ENCODE peak calls at places on chromosomes 7 and 10, in four cellular contexts. One of them, this sample, is unnamed.

GRCh38 chr10:28984431-28984830 is 304.4 kb upstream of the LYZL1 start:
- DNase-seq in type B pancreatic cell: no peak
- DNase-seq in fibroblast of the aortic adventitia: peak; percentile 87
- DNase-seq in H9: no peak
- DNase-seq in this sample: no peak

GRCh38 chr10:118501637-118502440 is 93.6 kb downstream of the PRLHR start:
- DNase-seq in type B pancreatic cell: no peak
- DNase-seq in H9: no peak
- DNase-seq in fibroblast of the aortic adventitia: peak; percentile 94
- DNase-seq in this sample: no peak

GRCh38 chr10:78924319-78925003 is 144.3 kb upstream of the ZMIZ1 start:
- DNase-seq in fibroblast of the aortic adventitia: no peak
- DNase-seq in type B pancreatic cell: no peak
- DNase-seq in H9: no peak
- DNase-seq in this sample: no peak

GRCh38 chr7:618539-619355 is 99.1 kb upstream of the PDGFA start:
- DNase-seq in type B pancreatic cell: no peak
- DNase-seq in H9: no peak
- DNase-seq in fibroblast of the aortic adventitia: no peak
- DNase-seq in this sample: peak; percentile 37

GRCh38 chr7:5792792-5793191 is 11.3 kb upstream of the RNF216 start:
- DNase-seq in type B pancreatic cell: no peak
- DNase-seq in fibroblast of the aortic adventitia: no peak
- DNase-seq in H9: no peak
- DNase-seq in this sample: no peak

GRCh38 chr7:155738652-155739537 is 73.4 kb downstream of the SHH start:
- DNase-seq in fibroblast of the aortic adventitia: peak; percentile 86
- DNase-seq in type B pancreatic cell: no peak
- DNase-seq in H9: peak; percentile 57
- DNase-seq in this sample: peak; percentile 49

GRCh38 chr10:85645097-85645496 is 721.5 kb downstream of the GRID1 start:
- DNase-seq in fibroblast of the aortic adventitia: no peak
- DNase-seq in type B pancreatic cell: no peak
- DNase-seq in H9: no peak
- DNase-seq in this sample: no peak

GRCh38 chr7:28956608-28957063 is 1.5 kb downstream of the TRIL start:
- DNase-seq in H9: peak; percentile 91
- DNase-seq in type B pancreatic cell: peak; percentile 81
- DNase-seq in fibroblast of the aortic adventitia: peak; percentile 18
- DNase-seq in this sample: peak; percentile 78

GRCh38 chr7:73921623-73922528 is 60.9 kb downstream of the TMEM270 start:
- DNase-seq in type B pancreatic cell: peak; percentile 62
- DNase-seq in H9: no peak
- DNase-seq in fibroblast of the aortic adventitia: no peak
- DNase-seq in this sample: no peak

GRCh38 chr10:49634053-49634660 is 20.3 kb downstream of the CHAT start:
- DNase-seq in type B pancreatic cell: no peak
- DNase-seq in fibroblast of the aortic adventitia: no peak
- DNase-seq in H9: no peak
- DNase-seq in this sample: no peak

GRCh38 chr7:128163473-128163872 is 77.6 kb upstream of the LEP start:
- DNase-seq in type B pancreatic cell: no peak
- DNase-seq in fibroblast of the aortic adventitia: no peak
- DNase-seq in H9: peak; percentile 7
- DNase-seq in this sample: no peak

GRCh38 chr7:72753781-72754180 is 74.2 kb downstream of the TYW1B start:
- DNase-seq in fibroblast of the aortic adventitia: no peak
- DNase-seq in H9: no peak
- DNase-seq in type B pancreatic cell: no peak
- DNase-seq in this sample: no peak

GRCh38 chr7:105352018-105352612 is 36.6 kb downstream of the SRPK2 start:
- DNase-seq in fibroblast of the aortic adventitia: peak; percentile 99
- DNase-seq in type B pancreatic cell: no peak
- DNase-seq in H9: no peak
- DNase-seq in this sample: peak; percentile 60

GRCh38 chr10:120336910-120337540 is 120.0 kb upstream of the PLPP4 start:
- DNase-seq in fibroblast of the aortic adventitia: peak; percentile 42
- DNase-seq in type B pancreatic cell: no peak
- DNase-seq in H9: peak; percentile 67
- DNase-seq in this sample: peak; percentile 23

GRCh38 chr10:31061941-31062340 is 30.3 kb upstream of the ZNF438 start:
- DNase-seq in fibroblast of the aortic adventitia: no peak
- DNase-seq in type B pancreatic cell: no peak
- DNase-seq in H9: no peak
- DNase-seq in this sample: no peak

GRCh38 chr7:37642028-37642540 is 41.5 kb upstream of the GPR141 start:
- DNase-seq in fibroblast of the aortic adventitia: no peak
- DNase-seq in type B pancreatic cell: no peak
- DNase-seq in H9: peak; percentile 41
- DNase-seq in this sample: no peak

GRCh38 chr7:20280475-20281351 is 50.0 kb upstream of the ITGB8 start:
- DNase-seq in type B pancreatic cell: no peak
- DNase-seq in H9: no peak
- DNase-seq in fibroblast of the aortic adventitia: peak; percentile 91
- DNase-seq in this sample: no peak

GRCh38 chr10:96643920-96644319 is 57.1 kb upstream of the TM9SF3 start:
- DNase-seq in H9: no peak
- DNase-seq in fibroblast of the aortic adventitia: no peak
- DNase-seq in type B pancreatic cell: no peak
- DNase-seq in this sample: no peak

GRCh38 chr7:83648464-83649241 is at the start of gene SEMA3E:
- DNase-seq in H9: peak; percentile 65
- DNase-seq in type B pancreatic cell: no peak
- DNase-seq in fibroblast of the aortic adventitia: peak; percentile 16
- DNase-seq in this sample: no peak

GRCh38 chr10:113958631-113959382 is 84.9 kb upstream of the ADRB1 start:
- DNase-seq in fibroblast of the aortic adventitia: peak; percentile 81
- DNase-seq in type B pancreatic cell: no peak
- DNase-seq in H9: no peak
- DNase-seq in this sample: peak; percentile 25

GRCh38 chr10:113950268-113950667 is 93.4 kb upstream of the ADRB1 start:
- DNase-seq in type B pancreatic cell: no peak
- DNase-seq in H9: no peak
- DNase-seq in fibroblast of the aortic adventitia: no peak
- DNase-seq in this sample: no peak

GRCh38 chr10:113959383-113959760 is 84.3 kb upstream of the ADRB1 start:
- DNase-seq in H9: no peak
- DNase-seq in type B pancreatic cell: no peak
- DNase-seq in fibroblast of the aortic adventitia: no peak
- DNase-seq in this sample: peak; percentile 48

GRCh38 chr10:113957013-113957412 is 86.7 kb upstream of the ADRB1 start:
- DNase-seq in fibroblast of the aortic adventitia: peak; percentile 81
- DNase-seq in H9: no peak
- DNase-seq in type B pancreatic cell: no peak
- DNase-seq in this sample: no peak

GRCh38 chr10:113953505-113954272 is 90.0 kb upstream of the ADRB1 start:
- DNase-seq in fibroblast of the aortic adventitia: no peak
- DNase-seq in type B pancreatic cell: no peak
- DNase-seq in H9: no peak
- DNase-seq in this sample: no peak
- TF ChIP-seq CTCF in fibroblast of the aortic adventitia: peak; percentile 18
- TF ChIP-seq CTCF in type B pancreatic cell: peak; percentile 60
- TF ChIP-seq CTCF in H9: peak; percentile 60
- TF ChIP-seq CTCF in this sample: peak; percentile 25

DNA sequence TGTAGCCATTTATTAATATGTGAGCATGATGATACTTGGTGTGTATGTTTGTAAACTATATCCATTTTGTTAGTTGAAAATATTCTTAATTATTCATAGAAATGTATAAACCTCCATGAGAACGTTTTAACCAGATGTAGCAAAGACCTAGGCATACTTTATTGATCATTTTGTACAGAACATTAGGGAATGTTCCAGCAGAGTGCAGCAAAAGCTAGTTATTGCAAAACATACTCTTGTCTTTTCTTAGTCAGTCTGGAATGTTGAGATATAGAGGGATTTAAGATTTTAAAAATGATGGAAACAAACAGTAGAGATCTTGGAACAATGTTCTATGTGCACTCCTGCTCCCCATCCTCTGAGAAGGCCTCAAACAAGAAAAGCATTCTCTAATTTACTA is 292.0 kb downstream of the BBS9 start:
- DNase-seq in type B pancreatic cell: no peak
- DNase-seq in fibroblast of the aortic adventitia: peak; percentile 59
- DNase-seq in H9: no peak
- DNase-seq in this sample: no peak
- TF ChIP-seq CTCF in type B pancreatic cell: no peak
- TF ChIP-seq CTCF in fibroblast of the aortic adventitia: peak; percentile 15
- TF ChIP-seq CTCF in H9: no peak
- TF ChIP-seq CTCF in this sample: no peak

DNA sequence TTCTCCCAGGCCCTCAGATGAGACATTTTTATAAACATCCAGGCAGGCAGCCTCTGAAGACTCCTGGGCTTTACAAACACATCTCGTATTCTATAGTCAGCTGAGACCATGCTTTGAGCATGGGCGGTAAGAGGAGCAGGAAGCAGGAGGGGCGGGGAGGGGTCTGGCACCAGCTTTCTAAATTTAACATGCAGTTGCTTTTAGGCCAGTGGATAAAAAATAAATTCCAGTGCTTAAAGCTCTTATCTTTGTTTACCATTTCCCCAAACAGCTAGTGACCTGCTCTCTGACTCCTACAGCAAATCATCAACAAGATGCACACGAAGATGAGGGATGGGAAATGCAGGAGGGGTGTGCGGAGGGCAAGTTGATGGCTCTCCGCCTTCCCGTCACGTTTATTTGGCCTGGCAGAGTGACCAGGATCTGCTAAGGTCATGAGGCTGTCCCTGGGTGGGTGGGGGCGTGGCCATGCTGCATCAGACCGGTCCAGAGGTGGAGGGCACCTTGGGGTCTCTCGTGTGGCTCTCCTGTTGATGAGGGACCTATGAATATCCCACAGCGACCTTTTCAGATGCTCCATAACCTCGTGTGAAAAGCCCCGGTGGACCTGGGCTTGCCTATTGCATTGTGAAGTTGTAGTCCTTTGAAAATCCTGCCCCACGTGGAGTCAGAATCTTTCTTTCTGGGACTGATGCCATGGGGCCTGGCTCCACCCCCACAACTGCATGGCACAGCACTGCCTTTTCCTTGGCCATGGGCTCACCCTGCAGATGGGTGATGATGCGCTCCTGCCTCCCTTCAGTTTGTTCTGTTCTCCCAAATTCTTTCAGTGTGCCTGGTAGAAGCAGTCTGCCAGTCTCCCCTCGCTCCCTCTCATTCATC is 67.5 kb downstream of the PARP12 start:
- DNase-seq in type B pancreatic cell: no peak
- DNase-seq in fibroblast of the aortic adventitia: peak; percentile 59
- DNase-seq in H9: no peak
- DNase-seq in this sample: no peak
- TF ChIP-seq CTCF in type B pancreatic cell: no peak
- TF ChIP-seq CTCF in fibroblast of the aortic adventitia: no peak
- TF ChIP-seq CTCF in H9: no peak
- TF ChIP-seq CTCF in this sample: no peak

GRCh38 chr10:22579826-22580225 is 134.6 kb downstream of the PIP4K2A start:
- DNase-seq in H9: no peak
- DNase-seq in fibroblast of the aortic adventitia: no peak
- DNase-seq in type B pancreatic cell: no peak
- DNase-seq in this sample: no peak

GRCh38 chr10:22583683-22584082 is 130.7 kb downstream of the PIP4K2A start:
- DNase-seq in H9: peak; percentile 41
- DNase-seq in type B pancreatic cell: no peak
- DNase-seq in fibroblast of the aortic adventitia: no peak
- DNase-seq in this sample: no peak

GRCh38 chr10:22580711-22581110 is 133.7 kb downstream of the PIP4K2A start:
- DNase-seq in fibroblast of the aortic adventitia: no peak
- DNase-seq in type B pancreatic cell: no peak
- DNase-seq in H9: no peak
- DNase-seq in this sample: no peak

GRCh38 chr10:22581453-22581852 is 132.9 kb downstream of the PIP4K2A start:
- DNase-seq in fibroblast of the aortic adventitia: no peak
- DNase-seq in type B pancreatic cell: no peak
- DNase-seq in H9: no peak
- DNase-seq in this sample: no peak
- TF ChIP-seq CTCF in fibroblast of the aortic adventitia: no peak
- TF ChIP-seq CTCF in type B pancreatic cell: no peak
- TF ChIP-seq CTCF in H9: no peak
- TF ChIP-seq CTCF in this sample: no peak

This sample was measured in GM13977.